ENCODE peak calls at places on chromosome X, in ten cellular contexts. F is fibroblast of lung; I is left lung; V is hepatocyte; A is CD4-positive, alpha-beta memory T cell; M is GM23338; H is psoas muscle; K is cardiac muscle cell; S is stomach; J is thoracic aorta. Y is an unnamed sample. For H3K27me3, the result is how much of the 10 kb centered on the place peaks cover.

GRCh38 chrX:72309297-72310071 is 3.8 kb upstream of the CITED1 start:
- DNase-seq in K (no peak), H (no peak), F (peak), I (no peak), S (no peak), A (no peak), M (peak), V (no peak), J (no peak), Y (no peak)

GRCh38 chrX:109776986-109777385 is 43.9 kb upstream of the ACSL4 start:
- DNase-seq in S (no peak), V (no peak), J (no peak), I (no peak), H (no peak), M (no peak), K (no peak), F (no peak), A (no peak), Y (no peak)

GRCh38 chrX:123340691-123341090 is 156.6 kb downstream of the GRIA3 start:
- DNase-seq in F (no peak), V (peak), A (no peak), I (no peak), J (no peak), M (no peak), H (no peak), K (no peak), S (no peak), Y (no peak)

GRCh38 chrX:95367286-95367685 is 1317.4 kb upstream of the DIAPH2 start:
- DNase-seq in A (no peak), K (no peak), H (no peak), F (no peak), I (no peak), M (no peak), S (no peak), J (no peak), V (no peak), Y (no peak)

GRCh38 chrX:70044541-70045245 is 5.0 kb downstream of the AWAT2 start:
- DNase-seq in V (no peak), I (no peak), A (no peak), S (no peak), F (no peak), M (no peak), J (no peak), K (no peak), H (no peak), Y (no peak)

GRCh38 chrX:130916636-130917422 is 13.8 kb upstream of the ENOX2 start:
- DNase-seq in M (peak), I (no peak), J (no peak), S (peak), F (peak), V (peak), A (peak), K (peak), H (peak), Y (no peak)

GRCh38 chrX:13652256-13653021 is 502 bp upstream of the TCEANC start:
- DNase-seq in V (no peak), J (no peak), M (no peak), A (no peak), K (no peak), F (peak), H (no peak), I (no peak), S (no peak), Y (peak)

GRCh38 chrX:132612990-132613564 is 124.2 kb upstream of the MBNL3 start:
- DNase-seq in F (peak), I (no peak), K (peak), A (peak), S (peak), V (peak), M (peak), H (peak), J (no peak), Y (peak)

GRCh38 chrX:2974946-2975345 is 31.4 kb upstream of the ARSH start:
- DNase-seq in M (no peak), A (no peak), V (no peak), S (no peak), J (no peak), I (no peak), K (no peak), F (peak), H (no peak), Y (no peak)

GRCh38 chrX:49878834-49879655 is at the start of gene USP27X:
- DNase-seq in F (peak), S (peak), I (peak), J (peak), K (peak), V (peak), M (peak), H (peak), A (peak), Y (peak)

GRCh38 chrX:68647156-68647957 is at the start of gene STARD8:
- DNase-seq in A (no peak), J (peak), F (peak), V (peak), M (peak), K (peak), S (peak), H (no peak), I (peak), Y (peak)

GRCh38 chrX:143536176-143536575 is 18.9 kb upstream of the SPANXN3 start:
- DNase-seq in S (no peak), A (no peak), K (no peak), F (no peak), H (peak), M (no peak), V (no peak), J (no peak), I (no peak), Y (no peak)

GRCh38 chrX:107677501-107677901 is 49.2 kb downstream of the PRPS1 start:
- DNase-seq in S (no peak), J (no peak), H (no peak), K (peak), I (no peak), V (no peak), A (no peak), F (peak), M (peak), Y (peak)

DNA sequence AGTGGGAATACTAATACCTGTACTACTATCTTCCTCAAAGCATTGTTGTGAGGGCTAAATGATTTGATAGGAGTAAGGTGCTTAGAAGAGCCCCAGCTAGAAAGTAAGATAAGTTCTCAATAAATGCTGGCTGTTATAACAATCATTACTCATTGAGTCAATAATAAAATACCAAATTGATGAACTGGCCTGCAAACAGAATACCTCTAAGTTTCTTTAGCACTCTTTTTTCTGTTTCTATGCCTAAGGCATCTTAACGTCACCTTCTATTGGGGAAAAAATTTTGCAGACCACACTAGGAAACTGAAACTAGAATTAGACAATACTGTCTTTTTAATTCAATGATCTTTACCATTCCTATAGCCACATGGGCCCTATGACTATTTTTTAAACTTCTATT is 1.2 kb downstream of the CLTRN start:
- DNase-seq in I (no peak), V (no peak), F (no peak), H (no peak), A (no peak), J (no peak), M (no peak), S (no peak), K (no peak), Y (no peak)
- H3K4me3 ChIP-seq in I (no peak), V (no peak), F (no peak), H (no peak), A (no peak), J (no peak), M (no peak), S (no peak), K (no peak), Y (no peak)

DNA sequence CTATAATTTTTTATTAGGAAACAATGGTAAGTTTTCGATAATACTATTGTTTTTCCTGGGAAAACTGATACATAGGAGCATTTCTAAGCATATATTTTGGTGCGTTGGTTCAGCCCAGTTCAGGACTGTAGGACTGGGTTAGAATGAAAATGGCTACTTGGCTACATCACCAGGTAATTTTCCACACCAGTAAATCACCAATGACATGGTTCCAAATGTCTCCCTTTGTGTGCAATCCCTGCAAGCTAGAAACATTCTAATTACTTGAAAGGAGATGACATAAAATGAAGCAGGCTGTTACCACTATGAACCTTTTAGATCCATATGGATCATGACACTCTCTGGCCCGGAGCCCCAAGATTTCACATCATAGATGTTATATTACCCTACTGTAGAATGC is 577.3 kb upstream of the FTHL17 start:
- DNase-seq in M (no peak), H (no peak), A (no peak), F (no peak), V (no peak), S (no peak), K (no peak), I (no peak), J (no peak), Y (no peak)
- H3K27me3 ChIP-seq in M (under half), H (under half), A (under half), F (under half), V (under half), S (under half), K (under half), I (under half), J (under half), Y (under half)

GRCh38 chrX:154732421-154733071 is 18.3 kb downstream of the GAB3 start:
- DNase-seq in S (no peak), F (peak), V (no peak), I (peak), H (no peak), M (no peak), K (no peak), A (no peak), J (no peak), Y (peak)
- H3K4me3 ChIP-seq in S (no peak), F (no peak), V (no peak), I (no peak), H (no peak), M (no peak), K (no peak), A (no peak), J (no peak), Y (no peak)

DNA sequence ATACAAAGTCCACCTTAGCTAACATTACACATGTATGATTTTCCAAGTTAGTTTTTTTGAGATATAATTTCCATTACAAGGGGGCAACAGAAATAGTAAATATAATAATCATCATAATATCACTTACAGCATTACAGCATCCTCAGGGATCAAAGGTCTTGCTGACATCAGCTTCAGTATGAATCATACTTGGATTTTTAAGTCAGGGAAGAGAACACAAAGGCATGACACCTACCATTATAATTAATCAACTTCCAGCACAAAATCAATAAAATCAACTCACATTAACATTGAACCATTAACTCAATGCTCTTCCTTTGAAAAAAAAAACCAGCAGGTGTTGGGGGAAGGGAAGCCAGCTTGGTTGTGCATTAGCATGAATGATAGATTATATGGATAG is 66.8 kb upstream of the CAPN6 start:
- DNase-seq in F (no peak), H (no peak), V (no peak), J (no peak), K (no peak), M (no peak), S (no peak), I (no peak), A (no peak), Y (no peak)
- H3K27me3 ChIP-seq in F (under half), H (under half), V (under half), J (under half), K (under half), M (under half), S (under half), I (under half), A (under half), Y (under half)

GRCh38 chrX:103878466-103879151 is 46.6 kb upstream of the RAB9B start:
- DNase-seq in S (no peak), M (peak), K (peak), A (no peak), J (no peak), H (no peak), V (peak), F (peak), I (no peak), Y (peak)

GRCh38 chrX:103882999-103883398 is 50.9 kb upstream of the RAB9B start:
- DNase-seq in V (no peak), J (no peak), S (no peak), K (no peak), A (no peak), H (no peak), M (no peak), I (no peak), F (no peak), Y (no peak)

GRCh38 chrX:103877571-103877970 is 45.5 kb upstream of the RAB9B start:
- DNase-seq in A (no peak), V (no peak), S (no peak), H (no peak), M (no peak), I (no peak), K (no peak), F (peak), J (no peak), Y (no peak)

GRCh38 chrX:103883533-103883932 is 51.5 kb upstream of the RAB9B start:
- DNase-seq in M (no peak), A (no peak), I (no peak), V (no peak), H (no peak), K (no peak), F (no peak), J (no peak), S (no peak), Y (no peak)

GRCh38 chrX:103879339-103879738 is 47.3 kb upstream of the RAB9B start:
- DNase-seq in S (no peak), V (no peak), I (no peak), H (no peak), F (peak), K (no peak), M (no peak), A (no peak), J (no peak), Y (peak)
- H3K4me3 ChIP-seq in S (no peak), V (no peak), I (no peak), H (no peak), F (no peak), K (no peak), M (no peak), A (no peak), J (no peak), Y (no peak)

GRCh38 chrX:150337026-150337425 is 26.1 kb upstream of the MAMLD1 start:
- DNase-seq in K (no peak), J (no peak), V (no peak), F (no peak), I (no peak), A (no peak), M (no peak), S (no peak), H (no peak), Y (no peak)
- H3K27me3 ChIP-seq in K (under half), J (under half), V (under half), F (under half), I (under half), A (under half), M (under half), S (under half), H (under half), Y (under half)

GRCh38 chrX:119885554-119886428 is 9.9 kb upstream of the AKAP14 start:
- DNase-seq in F (no peak), A (peak), M (peak), J (no peak), S (no peak), V (no peak), K (no peak), H (no peak), I (no peak), Y (no peak)

GRCh38 chrX:119887721-119888425 is 7.8 kb upstream of the AKAP14 start:
- DNase-seq in M (peak), K (peak), F (peak), S (peak), V (peak), I (peak), J (no peak), H (peak), A (peak), Y (peak)
- H3K4me3 ChIP-seq in M (peak), K (peak), F (peak), S (peak), V (peak), I (no peak), J (peak), H (peak), A (no peak), Y (peak)

DNA sequence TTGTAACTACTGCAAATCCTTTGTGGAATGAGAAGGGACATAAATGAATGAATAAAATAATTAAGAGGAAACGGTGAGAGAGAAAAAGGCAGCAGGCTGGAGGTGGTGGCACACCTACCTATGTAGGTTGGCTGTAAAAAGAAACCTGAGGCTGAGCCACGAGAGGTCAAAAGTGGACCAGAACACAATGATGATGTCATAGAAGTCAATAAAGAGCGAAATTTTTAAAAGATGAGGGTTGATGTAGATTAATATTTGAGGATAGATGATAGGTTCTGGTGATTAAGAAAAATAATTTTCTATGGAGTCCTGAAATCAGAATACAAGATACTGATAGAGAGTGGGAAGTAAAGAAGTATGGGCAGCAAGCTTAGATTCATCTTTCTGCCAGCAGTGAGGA is 1.7 kb downstream of the TRPC5OS start:
- DNase-seq in K (no peak), I (no peak), V (no peak), S (no peak), A (no peak), H (no peak), M (no peak), F (no peak), J (no peak), Y (no peak)
- H3K27me3 ChIP-seq in K (under half), I (under half), V (under half), S (under half), A (under half), H (under half), M (under half), F (under half), J (under half), Y (under half)

GRCh38 chrX:119984652-119985051 is 41.1 kb upstream of the NKAP start:
- DNase-seq in K (no peak), H (no peak), J (no peak), F (no peak), I (no peak), M (no peak), V (no peak), S (no peak), A (no peak), Y (no peak)

GRCh38 chrX:119990409-119990994 is 47.0 kb upstream of the NKAP start:
- DNase-seq in J (no peak), V (no peak), K (no peak), H (no peak), A (no peak), S (no peak), F (no peak), M (no peak), I (peak), Y (no peak)

GRCh38 chrX:119990995-119991787 is 47.6 kb upstream of the NKAP start:
- DNase-seq in I (peak), S (no peak), K (no peak), M (peak), F (no peak), J (no peak), A (no peak), H (no peak), V (peak), Y (no peak)

GRCh38 chrX:119986203-119986602 is 42.7 kb upstream of the NKAP start:
- DNase-seq in K (no peak), I (no peak), H (no peak), F (no peak), V (no peak), J (no peak), A (no peak), S (no peak), M (no peak), Y (no peak)

GRCh38 chrX:119989905-119990408 is 46.4 kb upstream of the NKAP start:
- DNase-seq in F (no peak), V (no peak), A (no peak), H (no peak), K (peak), I (no peak), S (no peak), J (no peak), M (peak), Y (no peak)
- H3K4me3 ChIP-seq in F (no peak), V (no peak), A (no peak), H (no peak), K (no peak), I (no peak), S (no peak), J (no peak), M (peak), Y (no peak)

Y was measured in brain microvascular endothelial cell.